ENCODE peak calls at places on chromosomes 5 and 9, in nine cellular contexts. One of them, this sample, is unnamed.

GRCh38 chr5:91632871-91633270 is 249.8 kb upstream of the ARRDC3 start:
- DNase-seq in stomach: no peak
- DNase-seq in astrocyte: no peak
- DNase-seq in GM23248: no peak
- DNase-seq in cardiac fibroblast: no peak
- DNase-seq in right cardiac atrium: no peak
- DNase-seq in mesendoderm: peak; percentile 55
- DNase-seq in A549: peak; percentile 16
- DNase-seq in AG04449: no peak
- DNase-seq in this sample: no peak

GRCh38 chr9:100028201-100028784 is 70.5 kb downstream of the ERP44 start:
- DNase-seq in mesendoderm: peak; percentile 89
- DNase-seq in A549: peak; percentile 76
- DNase-seq in stomach: peak; percentile 76
- DNase-seq in AG04449: peak; percentile 17
- DNase-seq in cardiac fibroblast: peak; percentile 87
- DNase-seq in right cardiac atrium: peak; percentile 81
- DNase-seq in GM23248: peak; percentile 78
- DNase-seq in astrocyte: peak; percentile 45
- DNase-seq in this sample: peak; percentile 66

GRCh38 chr9:134554750-134555655 is 86.6 kb upstream of the COL5A1 start:
- DNase-seq in cardiac fibroblast: peak; percentile 58
- DNase-seq in AG04449: no peak
- DNase-seq in A549: no peak
- DNase-seq in right cardiac atrium: peak; percentile 77
- DNase-seq in GM23248: peak; percentile 76
- DNase-seq in astrocyte: peak; percentile 77
- DNase-seq in stomach: no peak
- DNase-seq in mesendoderm: no peak
- DNase-seq in this sample: no peak

GRCh38 chr9:95819636-95820035 is 55.9 kb upstream of the ERCC6L2 start:
- DNase-seq in stomach: no peak
- DNase-seq in mesendoderm: peak; percentile 94
- DNase-seq in cardiac fibroblast: no peak
- DNase-seq in astrocyte: no peak
- DNase-seq in AG04449: no peak
- DNase-seq in GM23248: no peak
- DNase-seq in right cardiac atrium: no peak
- DNase-seq in A549: no peak
- DNase-seq in this sample: no peak

GRCh38 chr9:99762470-99762869 is 59.2 kb upstream of the NR4A3 start:
- DNase-seq in AG04449: no peak
- DNase-seq in astrocyte: no peak
- DNase-seq in GM23248: no peak
- DNase-seq in right cardiac atrium: no peak
- DNase-seq in stomach: no peak
- DNase-seq in cardiac fibroblast: no peak
- DNase-seq in mesendoderm: no peak
- DNase-seq in A549: no peak
- DNase-seq in this sample: no peak

GRCh38 chr5:96668725-96669124 is 6.5 kb downstream of the CAST start:
- DNase-seq in A549: no peak
- DNase-seq in GM23248: no peak
- DNase-seq in cardiac fibroblast: no peak
- DNase-seq in right cardiac atrium: peak; percentile 28
- DNase-seq in stomach: no peak
- DNase-seq in astrocyte: no peak
- DNase-seq in AG04449: no peak
- DNase-seq in mesendoderm: peak; percentile 43
- DNase-seq in this sample: no peak

GRCh38 chr9:135516132-135516860 is 4.9 kb upstream of the LCN1 start:
- DNase-seq in AG04449: no peak
- DNase-seq in cardiac fibroblast: no peak
- DNase-seq in A549: no peak
- DNase-seq in GM23248: no peak
- DNase-seq in stomach: peak; percentile 9
- DNase-seq in astrocyte: no peak
- DNase-seq in mesendoderm: no peak
- DNase-seq in right cardiac atrium: no peak
- DNase-seq in this sample: no peak

GRCh38 chr5:137201876-137202275 is 297.2 kb downstream of the SPOCK1 start:
- DNase-seq in cardiac fibroblast: peak; percentile 88
- DNase-seq in A549: peak; percentile 31
- DNase-seq in mesendoderm: peak; percentile 58
- DNase-seq in right cardiac atrium: no peak
- DNase-seq in GM23248: peak; percentile 96
- DNase-seq in AG04449: peak; percentile 70
- DNase-seq in astrocyte: peak; percentile 50
- DNase-seq in stomach: no peak
- DNase-seq in this sample: no peak

GRCh38 chr5:80961376-80962281 is 1.5 kb downstream of the RASGRF2 start:
- DNase-seq in A549: no peak
- DNase-seq in GM23248: no peak
- DNase-seq in right cardiac atrium: peak; percentile 51
- DNase-seq in AG04449: no peak
- DNase-seq in stomach: no peak
- DNase-seq in mesendoderm: no peak
- DNase-seq in astrocyte: peak; percentile 40
- DNase-seq in cardiac fibroblast: no peak
- DNase-seq in this sample: no peak

GRCh38 chr5:80960531-80961375 is 590 bp downstream of the RASGRF2 start:
- DNase-seq in mesendoderm: peak; percentile 55
- DNase-seq in GM23248: peak; percentile 19
- DNase-seq in cardiac fibroblast: peak; percentile 13
- DNase-seq in right cardiac atrium: peak; percentile 76
- DNase-seq in A549: peak; percentile 47
- DNase-seq in AG04449: no peak
- DNase-seq in stomach: no peak
- DNase-seq in astrocyte: no peak
- DNase-seq in this sample: peak; percentile 62

GRCh38 chr5:80958611-80959010 is 1.6 kb upstream of the RASGRF2 start:
- DNase-seq in right cardiac atrium: no peak
- DNase-seq in mesendoderm: no peak
- DNase-seq in stomach: no peak
- DNase-seq in cardiac fibroblast: no peak
- DNase-seq in astrocyte: no peak
- DNase-seq in GM23248: no peak
- DNase-seq in AG04449: no peak
- DNase-seq in A549: no peak
- DNase-seq in this sample: no peak

GRCh38 chr5:80959138-80959537 is 1.0 kb upstream of the RASGRF2 start:
- DNase-seq in A549: no peak
- DNase-seq in stomach: no peak
- DNase-seq in astrocyte: no peak
- DNase-seq in GM23248: no peak
- DNase-seq in cardiac fibroblast: no peak
- DNase-seq in AG04449: no peak
- DNase-seq in mesendoderm: peak; percentile 65
- DNase-seq in right cardiac atrium: no peak
- DNase-seq in this sample: no peak

DNA sequence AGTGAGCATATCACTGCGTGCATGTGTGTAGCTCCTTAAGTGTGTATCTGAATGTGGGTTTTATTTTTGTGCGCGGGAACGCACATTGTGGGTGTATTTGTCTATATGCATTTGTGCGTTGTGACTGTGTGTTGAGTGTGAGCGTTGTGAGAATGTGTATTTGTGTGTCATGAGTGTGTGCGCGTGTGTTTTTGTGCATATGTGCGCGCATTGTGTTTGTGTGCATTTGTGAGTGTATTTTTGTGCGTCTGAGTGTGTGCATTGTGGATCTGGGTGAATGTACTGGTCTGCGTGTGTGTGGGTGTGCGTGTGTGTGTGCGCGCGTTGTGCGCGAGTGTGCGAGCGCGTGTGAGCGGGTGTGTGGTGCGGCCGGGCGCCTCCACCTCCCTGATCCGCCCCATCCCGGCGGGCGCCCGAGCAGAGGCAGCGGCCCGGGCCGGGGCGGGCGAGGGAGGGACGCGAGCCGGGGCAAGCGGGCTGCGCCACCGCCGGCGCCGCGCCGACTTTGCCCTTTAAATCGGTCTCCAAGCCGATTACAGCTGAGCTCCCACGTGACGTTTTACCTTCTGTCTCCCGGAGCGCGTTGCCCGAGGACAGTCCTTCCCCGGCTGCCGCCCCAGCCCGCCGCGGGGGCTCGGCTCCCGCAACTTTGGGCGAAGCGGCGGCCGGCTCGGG is at the start of gene RASGRF2:
- DNase-seq in cardiac fibroblast: no peak
- DNase-seq in A549: peak; percentile 22
- DNase-seq in stomach: peak; percentile 26
- DNase-seq in astrocyte: peak; percentile 31
- DNase-seq in mesendoderm: peak; percentile 84
- DNase-seq in right cardiac atrium: peak; percentile 72
- DNase-seq in AG04449: no peak
- DNase-seq in GM23248: peak; percentile 43
- DNase-seq in this sample: peak; percentile 61
- H3K4me3 ChIP-seq in cardiac fibroblast: peak within 1 kb of the TSS; percentile 29
- H3K4me3 ChIP-seq in A549: peak within 1 kb of the TSS; percentile 54
- H3K4me3 ChIP-seq in stomach: peak within 1 kb of the TSS; percentile 54
- H3K4me3 ChIP-seq in astrocyte: peak within 1 kb of the TSS; percentile 58
- H3K4me3 ChIP-seq in mesendoderm: peak within 1 kb of the TSS; percentile 57
- H3K4me3 ChIP-seq in right cardiac atrium: peak within 1 kb of the TSS; percentile 66
- H3K4me3 ChIP-seq in AG04449: peak within 1 kb of the TSS; percentile 56
- H3K4me3 ChIP-seq in GM23248: peak within 1 kb of the TSS; percentile 39
- H3K4me3 ChIP-seq in this sample: peak within 1 kb of the TSS; percentile 39

GRCh38 chr9:120926397-120926928 is at the start of gene TRAF1:
- DNase-seq in AG04449: no peak
- DNase-seq in cardiac fibroblast: no peak
- DNase-seq in GM23248: no peak
- DNase-seq in astrocyte: no peak
- DNase-seq in mesendoderm: no peak
- DNase-seq in A549: peak; percentile 21
- DNase-seq in right cardiac atrium: no peak
- DNase-seq in stomach: no peak
- DNase-seq in this sample: no peak
- H3K4me3 ChIP-seq in AG04449: no peak within 1 kb of the TSS
- H3K4me3 ChIP-seq in cardiac fibroblast: no peak within 1 kb of the TSS
- H3K4me3 ChIP-seq in GM23248: no peak within 1 kb of the TSS
- H3K4me3 ChIP-seq in astrocyte: no peak within 1 kb of the TSS
- H3K4me3 ChIP-seq in mesendoderm: no peak within 1 kb of the TSS
- H3K4me3 ChIP-seq in A549: no peak within 1 kb of the TSS
- H3K4me3 ChIP-seq in right cardiac atrium: no peak within 1 kb of the TSS
- H3K4me3 ChIP-seq in stomach: no peak within 1 kb of the TSS
- H3K4me3 ChIP-seq in this sample: no peak within 1 kb of the TSS

GRCh38 chr5:116313366-116313765 is 228.5 kb downstream of the COMMD10 start:
- DNase-seq in astrocyte: no peak
- DNase-seq in right cardiac atrium: no peak
- DNase-seq in cardiac fibroblast: no peak
- DNase-seq in mesendoderm: no peak
- DNase-seq in GM23248: no peak
- DNase-seq in stomach: no peak
- DNase-seq in A549: no peak
- DNase-seq in AG04449: no peak
- DNase-seq in this sample: no peak

GRCh38 chr5:116303340-116303739 is 218.5 kb downstream of the COMMD10 start:
- DNase-seq in mesendoderm: no peak
- DNase-seq in stomach: no peak
- DNase-seq in A549: no peak
- DNase-seq in astrocyte: no peak
- DNase-seq in AG04449: no peak
- DNase-seq in right cardiac atrium: no peak
- DNase-seq in cardiac fibroblast: peak; percentile 11
- DNase-seq in GM23248: no peak
- DNase-seq in this sample: no peak

GRCh38 chr5:116305899-116306298 is 221.1 kb downstream of the COMMD10 start:
- DNase-seq in A549: no peak
- DNase-seq in stomach: no peak
- DNase-seq in mesendoderm: no peak
- DNase-seq in GM23248: peak; percentile 5
- DNase-seq in AG04449: no peak
- DNase-seq in cardiac fibroblast: no peak
- DNase-seq in right cardiac atrium: no peak
- DNase-seq in astrocyte: no peak
- DNase-seq in this sample: no peak

GRCh38 chr5:116303810-116304209 is 219.0 kb downstream of the COMMD10 start:
- DNase-seq in A549: no peak
- DNase-seq in cardiac fibroblast: no peak
- DNase-seq in stomach: no peak
- DNase-seq in mesendoderm: no peak
- DNase-seq in right cardiac atrium: no peak
- DNase-seq in GM23248: no peak
- DNase-seq in astrocyte: no peak
- DNase-seq in AG04449: no peak
- DNase-seq in this sample: no peak

DNA sequence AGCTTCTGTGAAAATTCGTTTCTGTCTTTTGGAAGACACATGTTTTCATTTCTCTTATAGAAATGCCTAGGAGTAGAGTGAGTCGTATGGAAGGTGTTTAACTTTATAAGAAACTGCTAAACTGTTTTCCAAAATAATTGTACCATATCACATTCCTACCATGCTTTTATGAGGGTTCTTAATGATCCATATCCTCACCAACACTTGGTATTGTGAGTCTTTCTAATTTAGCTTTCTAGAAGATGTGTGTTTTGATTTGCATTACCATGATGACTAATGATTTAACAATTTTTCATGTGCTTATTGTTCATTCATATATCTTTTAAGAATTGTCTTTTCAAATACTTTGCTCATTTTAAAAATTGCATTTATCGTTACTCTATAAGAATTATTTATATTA is 223.6 kb downstream of the COMMD10 start:
- DNase-seq in astrocyte: no peak
- DNase-seq in right cardiac atrium: no peak
- DNase-seq in cardiac fibroblast: no peak
- DNase-seq in AG04449: no peak
- DNase-seq in mesendoderm: no peak
- DNase-seq in GM23248: no peak
- DNase-seq in stomach: no peak
- DNase-seq in A549: peak; percentile 6
- DNase-seq in this sample: no peak
- H3K4me3 ChIP-seq in astrocyte: no peak overlapping the region
- H3K4me3 ChIP-seq in right cardiac atrium: no peak overlapping the region
- H3K4me3 ChIP-seq in cardiac fibroblast: no peak overlapping the region
- H3K4me3 ChIP-seq in AG04449: no peak overlapping the region
- H3K4me3 ChIP-seq in mesendoderm: no peak overlapping the region
- H3K4me3 ChIP-seq in GM23248: no peak overlapping the region
- H3K4me3 ChIP-seq in stomach: no peak overlapping the region
- H3K4me3 ChIP-seq in A549: no peak overlapping the region
- H3K4me3 ChIP-seq in this sample: no peak overlapping the region

GRCh38 chr5:174311121-174311520 is 265.6 kb downstream of the NSG2 start:
- DNase-seq in astrocyte: no peak
- DNase-seq in AG04449: no peak
- DNase-seq in right cardiac atrium: peak; percentile 41
- DNase-seq in stomach: no peak
- DNase-seq in cardiac fibroblast: no peak
- DNase-seq in GM23248: no peak
- DNase-seq in mesendoderm: no peak
- DNase-seq in A549: no peak
- DNase-seq in this sample: no peak

GRCh38 chr5:174311531-174312269 is 266.2 kb downstream of the NSG2 start:
- DNase-seq in GM23248: peak; percentile 79
- DNase-seq in A549: peak; percentile 54
- DNase-seq in AG04449: no peak
- DNase-seq in stomach: peak; percentile 72
- DNase-seq in mesendoderm: peak; percentile 80
- DNase-seq in right cardiac atrium: peak; percentile 90
- DNase-seq in cardiac fibroblast: peak; percentile 71
- DNase-seq in astrocyte: no peak
- DNase-seq in this sample: peak; percentile 83

GRCh38 chr5:174312641-174313040 is 267.1 kb downstream of the NSG2 start:
- DNase-seq in astrocyte: no peak
- DNase-seq in stomach: no peak
- DNase-seq in right cardiac atrium: no peak
- DNase-seq in AG04449: no peak
- DNase-seq in cardiac fibroblast: no peak
- DNase-seq in GM23248: no peak
- DNase-seq in A549: no peak
- DNase-seq in mesendoderm: no peak
- DNase-seq in this sample: no peak

GRCh38 chr5:174313615-174314014 is 268.1 kb downstream of the NSG2 start:
- DNase-seq in A549: no peak
- DNase-seq in astrocyte: no peak
- DNase-seq in right cardiac atrium: no peak
- DNase-seq in GM23248: no peak
- DNase-seq in stomach: no peak
- DNase-seq in AG04449: no peak
- DNase-seq in mesendoderm: no peak
- DNase-seq in cardiac fibroblast: no peak
- DNase-seq in this sample: no peak

DNA sequence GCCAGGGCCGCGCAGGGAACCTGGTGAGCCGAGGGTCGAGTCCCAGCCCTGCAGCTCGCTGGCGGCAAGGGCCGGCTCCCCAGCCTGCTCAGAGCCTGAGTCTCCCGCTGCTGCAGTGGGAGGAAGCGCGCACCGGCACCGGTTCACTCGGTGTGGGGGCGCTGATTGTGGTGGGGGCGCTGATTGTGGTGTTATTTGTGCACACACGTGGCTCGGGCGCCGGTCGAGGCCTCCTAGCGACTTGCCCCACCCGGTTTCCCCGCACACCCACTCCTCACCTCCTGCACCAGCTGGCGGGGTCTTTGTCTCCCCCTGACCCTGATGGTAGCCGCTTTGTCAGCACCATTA is 266.7 kb downstream of the NSG2 start:
- DNase-seq in AG04449: no peak
- DNase-seq in cardiac fibroblast: no peak
- DNase-seq in mesendoderm: no peak
- DNase-seq in astrocyte: no peak
- DNase-seq in A549: no peak
- DNase-seq in GM23248: no peak
- DNase-seq in right cardiac atrium: no peak
- DNase-seq in stomach: no peak
- DNase-seq in this sample: no peak
- H3K4me3 ChIP-seq in AG04449: peak overlapping the region; percentile 30
- H3K4me3 ChIP-seq in cardiac fibroblast: peak overlapping the region; percentile 15
- H3K4me3 ChIP-seq in mesendoderm: no peak overlapping the region
- H3K4me3 ChIP-seq in astrocyte: peak overlapping the region; percentile 48
- H3K4me3 ChIP-seq in A549: no peak overlapping the region
- H3K4me3 ChIP-seq in GM23248: peak overlapping the region; percentile 76
- H3K4me3 ChIP-seq in right cardiac atrium: no peak overlapping the region
- H3K4me3 ChIP-seq in stomach: peak overlapping the region; percentile 45
- H3K4me3 ChIP-seq in this sample: no peak overlapping the region

This sample was measured in ovary.